ENCODE peak calls at places on chromosomes 13 and 19, in four cellular contexts. E, V, Y and M are unnamed samples.

GRCh38 chr19:18379803-18380747 is 5.9 kb upstream of the GDF15 start:
- DNase-seq in E (peak), V (peak), Y (no peak), M (no peak)

GRCh38 chr19:11798391-11799296 is at the start of gene ZNF491:
- DNase-seq in E (peak), V (no peak), Y (peak), M (peak)

GRCh38 chr13:46778879-46779278 is 18.1 kb downstream of the ESD start:
- DNase-seq in E (no peak), V (no peak), Y (no peak), M (no peak)

GRCh38 chr13:73187106-73187505 is 128.3 kb downstream of the KLF5 start:
- DNase-seq in E (no peak), V (no peak), Y (no peak), M (no peak)

GRCh38 chr13:25752957-25753540 is 298.8 kb downstream of the SHISA2 start:
- DNase-seq in E (peak), V (no peak), Y (no peak), M (no peak)

GRCh38 chr19:48051345-48052033 is 7.6 kb upstream of the CABP5 start:
- DNase-seq in E (no peak), V (no peak), Y (no peak), M (no peak)

GRCh38 chr13:108944760-108945159 is 315.3 kb downstream of the MYO16 start:
- DNase-seq in E (no peak), V (no peak), Y (no peak), M (no peak)

GRCh38 chr19:19214892-19215291 is 3.1 kb downstream of the NCAN start:
- DNase-seq in E (no peak), V (no peak), Y (no peak), M (no peak)

GRCh38 chr19:1852294-1852646 is 4.0 kb upstream of the REXO1 start:
- DNase-seq in E (no peak), V (no peak), Y (no peak), M (no peak)

GRCh38 chr13:25286308-25286968 is 850 bp downstream of the MTMR6 start:
- DNase-seq in E (no peak), V (no peak), Y (no peak), M (peak)

GRCh38 chr13:24038405-24038804 is 122.1 kb upstream of the SPATA13 start:
- DNase-seq in E (no peak), V (no peak), Y (no peak), M (no peak)

GRCh38 chr19:5006821-5007220 is 37.9 kb downstream of the KDM4B start:
- DNase-seq in E (no peak), V (no peak), Y (no peak), M (no peak)

GRCh38 chr19:18470787-18471186 is 32.9 kb upstream of the ISYNA1 start:
- DNase-seq in E (no peak), V (no peak), Y (no peak), M (no peak)

GRCh38 chr13:106520205-106521004 is 15.1 kb downstream of the EFNB2 start:
- DNase-seq in E (no peak), V (no peak), Y (no peak), M (no peak)

GRCh38 chr19:5354403-5354802 is 13.8 kb upstream of the PTPRS start:
- DNase-seq in E (no peak), V (no peak), Y (no peak), M (peak)

GRCh38 chr19:20388826-20389225 is 176.8 kb downstream of the ZNF737 start:
- DNase-seq in E (no peak), V (no peak), Y (no peak), M (no peak)

GRCh38 chr19:40266912-40267600 is 18.1 kb downstream of the AKT2 start:
- DNase-seq in E (no peak), V (no peak), Y (no peak), M (no peak)

GRCh38 chr13:51501592-51502205 is 48.9 kb upstream of the INTS6 start:
- DNase-seq in E (no peak), V (no peak), Y (no peak), M (no peak)

GRCh38 chr19:752652-753517 is 2.0 kb downstream of the MISP start:
- DNase-seq in E (peak), V (peak), Y (no peak), M (no peak)

GRCh38 chr13:75836441-75836840 is 200.3 kb downstream of the LMO7 start:
- DNase-seq in E (no peak), V (no peak), Y (no peak), M (no peak)

GRCh38 chr19:35889370-35890112 is 10.8 kb downstream of the NFKBID start:
- DNase-seq in E (no peak), V (no peak), Y (no peak), M (no peak)

GRCh38 chr13:26957163-26957562 is 196.6 kb upstream of the GPR12 start:
- DNase-seq in E (no peak), V (no peak), Y (no peak), M (no peak)

GRCh38 chr19:18284710-18285430 is 3.4 kb upstream of the JUND start:
- DNase-seq in E (no peak), V (no peak), Y (no peak), M (peak)

GRCh38 chr13:36965767-36966166 is 33.4 kb downstream of the ALG5 start:
- DNase-seq in E (no peak), V (no peak), Y (no peak), M (no peak)

GRCh38 chr13:21676611-21677021 is 5.7 kb downstream of the FGF9 start:
- DNase-seq in E (no peak), V (no peak), Y (no peak), M (peak)

GRCh38 chr19:55642153-55643002 is 1.1 kb upstream of the ZNF581 start:
- DNase-seq in E (no peak), V (no peak), Y (peak), M (peak)

GRCh38 chr13:33323766-33324525 is 38.4 kb upstream of the STARD13 start:
- DNase-seq in E (no peak), V (no peak), Y (no peak), M (no peak)

GRCh38 chr13:21240586-21240985 is 64.1 kb downstream of the MRPL57 start:
- DNase-seq in E (no peak), V (no peak), Y (no peak), M (no peak)

GRCh38 chr19:5487222-5487621 is 32.0 kb downstream of the ZNRF4 start:
- DNase-seq in E (no peak), V (no peak), Y (no peak), M (no peak)

GRCh38 chr19:56960959-56961622 is 120.6 kb upstream of the PEG3 start:
- DNase-seq in E (no peak), V (no peak), Y (no peak), M (no peak)

GRCh38 chr19:52188822-52189744 is 769 bp upstream of the PPP2R1A start:
- DNase-seq in E (peak), V (no peak), Y (no peak), M (no peak)

GRCh38 chr13:44271031-44271433 is 102.6 kb upstream of the SERP2 start:
- DNase-seq in E (no peak), V (no peak), Y (no peak), M (no peak)

GRCh38 chr13:100182894-100183490 is 94.1 kb downstream of the PCCA start:
- DNase-seq in E (no peak), V (no peak), Y (no peak), M (no peak)

GRCh38 chr13:70895599-70895998 is 787.3 kb upstream of the KLHL1 start:
- DNase-seq in E (no peak), V (no peak), Y (no peak), M (no peak)

DNA sequence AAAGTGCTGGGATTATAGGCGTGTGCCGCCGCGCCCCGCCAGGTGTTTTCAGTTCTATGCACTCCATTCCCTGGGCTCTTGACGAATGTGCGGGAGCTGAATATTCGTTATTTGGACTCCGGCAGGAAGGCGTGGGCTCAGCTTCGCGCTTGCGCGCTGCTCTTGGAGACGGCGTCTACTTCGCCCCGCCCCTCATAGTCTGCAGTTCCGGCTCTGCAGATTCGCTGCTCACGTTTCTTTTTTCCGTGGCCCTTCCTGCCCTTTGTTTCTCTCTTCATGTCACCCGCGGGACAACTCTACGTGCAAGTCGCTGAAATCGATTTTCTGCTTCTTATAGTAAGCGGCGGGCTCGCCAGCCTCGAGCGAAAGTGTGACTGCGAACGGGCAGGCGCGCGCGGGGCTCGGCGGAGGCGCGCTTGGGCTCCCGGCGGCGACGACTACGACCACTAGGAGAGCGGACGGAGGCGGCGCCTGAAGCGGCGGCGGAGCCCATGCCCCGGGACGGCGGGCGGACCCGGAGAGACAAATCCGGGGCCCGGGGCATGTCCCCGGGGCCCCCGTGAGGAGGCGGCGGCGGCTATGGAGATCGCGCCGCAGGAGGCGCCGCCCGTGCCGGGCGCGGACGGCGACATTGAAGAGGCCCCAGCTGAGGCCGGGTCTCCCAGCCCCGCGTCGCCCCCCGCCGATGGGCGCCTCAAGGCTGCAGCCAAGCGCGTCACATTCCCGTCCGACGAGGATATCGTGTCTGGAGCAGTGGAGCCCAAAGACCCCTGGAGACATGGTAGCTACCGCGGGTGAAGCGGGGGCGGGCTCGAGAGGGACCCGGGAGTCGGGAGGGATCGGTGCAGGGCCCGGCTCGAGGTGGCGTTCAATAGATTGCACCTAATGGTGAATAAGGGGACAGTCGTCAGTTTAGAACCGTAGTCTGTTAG is at the start of gene PPP1R37:
- DNase-seq in E (peak), V (peak), Y (peak), M (peak)
- TF ChIP-seq CTCF in E (no peak), V (peak), Y (peak), M (no peak)

DNA sequence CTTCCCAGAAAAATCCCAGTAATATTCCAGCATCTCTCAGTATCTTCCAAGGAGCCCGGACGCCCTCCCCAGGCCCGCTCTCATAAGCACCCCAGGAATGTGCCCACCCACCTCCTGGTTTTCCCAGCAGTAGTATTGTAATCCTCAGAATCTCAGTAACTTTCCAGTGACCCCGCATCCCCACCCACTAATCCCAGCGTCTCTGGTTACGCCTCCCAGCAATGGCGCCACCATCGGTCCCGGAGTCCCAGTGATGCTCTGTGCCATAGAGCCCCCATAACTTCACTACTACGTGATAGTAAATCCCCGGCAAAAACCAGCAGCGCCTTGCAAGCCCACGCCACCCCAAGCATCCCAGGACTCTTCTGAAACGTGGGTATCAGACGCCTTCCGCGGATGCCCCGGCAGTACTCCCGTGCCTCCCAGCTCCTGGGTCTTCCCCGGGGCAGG is 961 bp upstream of the PNPLA6 start:
- DNase-seq in E (peak), V (peak), Y (peak), M (peak)
- TF ChIP-seq CTCF in E (no peak), V (peak), Y (no peak), M (no peak)

GRCh38 chr19:22602631-22603272 is 31.4 kb upstream of the ZNF492 start:
- DNase-seq in E (peak), V (no peak), Y (no peak), M (no peak)
- TF ChIP-seq CTCF in E (no peak), V (no peak), Y (no peak), M (no peak)

GRCh38 chr19:38647966-38648788 is 728 bp downstream of the ACTN4 start:
- DNase-seq in E (no peak), V (no peak), Y (no peak), M (no peak)

GRCh38 chr19:38648789-38649304 is 1.4 kb downstream of the ACTN4 start:
- DNase-seq in E (no peak), V (no peak), Y (no peak), M (no peak)

GRCh38 chr19:38650180-38650775 is 2.8 kb downstream of the ACTN4 start:
- DNase-seq in E (no peak), V (no peak), Y (no peak), M (no peak)

GRCh38 chr19:38650911-38651584 is 3.6 kb downstream of the ACTN4 start:
- DNase-seq in E (no peak), V (no peak), Y (no peak), M (no peak)

DNA sequence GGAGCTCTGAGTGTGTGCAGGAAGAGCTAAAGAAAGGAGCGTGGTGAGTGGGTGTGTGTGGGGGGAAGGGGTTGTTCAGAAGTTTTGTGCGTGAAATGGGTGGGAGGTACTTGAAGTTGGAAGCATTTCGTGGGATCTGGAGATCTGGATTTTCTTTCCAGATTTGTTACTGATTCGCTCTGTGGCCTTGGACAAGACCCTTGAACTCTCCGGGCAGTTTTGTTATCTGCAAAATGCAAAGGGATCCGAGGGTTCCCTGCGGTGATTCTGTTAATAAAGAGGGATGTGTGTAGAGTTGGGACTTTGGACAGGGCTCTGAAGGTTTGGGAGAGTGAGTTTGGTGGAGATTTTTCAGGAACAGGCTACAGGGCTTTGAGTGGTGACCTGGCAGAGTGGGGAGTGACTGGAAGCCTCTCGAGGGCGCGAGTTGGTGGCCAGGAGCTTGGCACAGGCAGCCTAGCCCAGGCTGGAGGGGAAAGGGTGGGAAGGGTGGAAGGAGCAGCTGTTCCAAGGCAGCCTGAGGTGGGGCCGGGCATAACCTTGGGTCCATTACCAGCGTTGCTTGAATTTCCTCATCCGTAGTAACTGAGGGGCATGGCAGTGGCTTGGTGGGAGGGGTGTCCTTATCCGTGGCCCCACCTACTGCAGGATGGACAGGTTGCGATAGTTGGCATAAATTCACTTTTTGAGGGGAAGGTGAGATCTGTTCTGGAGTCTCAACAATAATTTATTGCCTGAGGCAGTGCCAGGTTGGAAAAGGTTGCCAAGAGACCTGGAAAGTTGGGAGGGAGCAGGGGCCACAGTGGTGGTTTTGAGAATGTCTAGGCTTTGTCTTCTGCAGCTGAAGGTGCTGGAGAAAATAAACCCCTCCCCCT is 2.1 kb downstream of the ACTN4 start:
- DNase-seq in E (no peak), V (peak), Y (no peak), M (no peak)
- TF ChIP-seq CTCF in E (no peak), V (no peak), Y (no peak), M (no peak)

GRCh38 chr19:3233116-3233515 is 8.7 kb downstream of the CELF5 start:
- DNase-seq in E (no peak), V (no peak), Y (no peak), M (no peak)

GRCh38 chr19:3238066-3238561 is 13.7 kb downstream of the CELF5 start:
- DNase-seq in E (no peak), V (no peak), Y (no peak), M (no peak)

GRCh38 chr19:3233831-3234230 is 9.4 kb downstream of the CELF5 start:
- DNase-seq in E (no peak), V (no peak), Y (no peak), M (no peak)

GRCh38 chr19:3236272-3236671 is 11.8 kb downstream of the CELF5 start:
- DNase-seq in E (no peak), V (no peak), Y (no peak), M (no peak)

DNA sequence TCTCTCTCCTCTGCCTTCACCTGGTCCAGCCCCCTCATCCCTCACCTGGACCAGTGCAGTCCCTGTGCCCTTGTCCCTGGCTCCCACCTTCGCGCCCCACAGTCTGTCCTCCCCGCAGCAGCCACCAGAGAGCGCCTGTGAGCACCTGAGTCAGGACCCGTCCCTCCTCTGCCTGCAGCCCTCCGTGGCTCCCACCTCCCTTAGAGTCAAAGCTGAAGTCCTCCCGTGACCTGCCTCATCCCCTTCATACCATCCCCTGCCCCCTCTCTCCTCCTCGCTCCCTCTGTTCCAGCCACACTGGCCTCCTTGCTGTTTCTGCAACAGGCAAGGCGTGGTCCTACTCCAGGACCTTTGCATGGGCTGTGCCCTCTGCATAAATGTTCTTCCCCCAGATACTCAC is 10.3 kb downstream of the CELF5 start:
- DNase-seq in E (no peak), V (no peak), Y (no peak), M (no peak)
- TF ChIP-seq CTCF in E (no peak), V (no peak), Y (no peak), M (peak)

DNA sequence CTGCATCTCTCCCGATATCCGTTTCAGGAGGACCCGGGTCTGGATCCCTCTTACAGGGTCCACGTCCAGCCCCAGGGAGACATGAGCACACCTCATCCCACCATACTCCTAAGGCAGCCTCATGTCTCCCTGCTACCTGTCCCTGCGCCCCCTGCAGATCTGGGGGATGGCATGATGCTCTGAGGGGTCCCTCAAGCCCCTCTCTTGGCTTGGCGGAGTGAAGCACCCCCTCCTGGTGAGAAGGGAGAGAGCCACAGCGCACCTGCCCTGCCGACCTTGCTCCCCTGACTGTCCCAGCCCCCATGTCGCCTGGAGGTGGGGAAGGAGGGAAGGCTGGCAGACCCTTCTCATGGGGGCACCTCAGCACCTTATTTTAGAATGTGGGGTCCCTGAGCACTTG is 21.5 kb upstream of the ARHGEF7 start:
- DNase-seq in E (no peak), V (no peak), Y (no peak), M (no peak)
- TF ChIP-seq CTCF in E (no peak), V (no peak), Y (no peak), M (no peak)